ENCODE peak calls at places on chromosomes 11 and 22, in seven cellular contexts. T is endodermal cell, Y is Right ventricle myocardium inferior, U is T follicular helper cell, J is cardiac fibroblast, S is prostate gland, L is astrocyte of the spinal cord. I is an unnamed sample.

GRCh38 chr22:45493286-45493771 is 9.4 kb upstream of the FBLN1 start:
- DNase-seq in T (peak), Y (no peak), U (no peak), J (peak), S (no peak), L (peak), I (peak)

GRCh38 chr11:130431337-130431773 is 2.9 kb upstream of the ADAMTS8 start:
- DNase-seq in T (peak), Y (peak), U (peak), J (peak), S (peak), L (peak), I (peak)

GRCh38 chr11:128905345-128906184 is 14.4 kb downstream of the KCNJ5 start:
- DNase-seq in T (peak), Y (no peak), U (peak), J (peak), S (peak), L (peak), I (peak)

GRCh38 chr22:32564170-32565001 is 89.8 kb downstream of the FBXO7 start:
- DNase-seq in T (no peak), Y (no peak), U (no peak), J (peak), S (no peak), L (peak), I (peak)

GRCh38 chr11:47391711-47392432 is 13.5 kb upstream of the SPI1 start:
- DNase-seq in T (no peak), Y (no peak), U (no peak), J (no peak), S (no peak), L (no peak), I (no peak)

GRCh38 chr22:29071261-29072045 is 1.4 kb upstream of the KREMEN1 start:
- DNase-seq in T (peak), Y (peak), U (no peak), J (peak), S (peak), L (peak), I (peak)

GRCh38 chr11:86418929-86419328 is 44.2 kb downstream of the CCDC81 start:
- DNase-seq in T (no peak), Y (no peak), U (no peak), J (peak), S (no peak), L (peak), I (no peak)

GRCh38 chr11:111308140-111308539 is 9.8 kb downstream of the POU2AF3 start:
- DNase-seq in T (no peak), Y (no peak), U (no peak), J (no peak), S (no peak), L (no peak), I (no peak)

GRCh38 chr11:112837162-112837826 is 123.9 kb upstream of the NCAM1 start:
- DNase-seq in T (peak), Y (no peak), U (no peak), J (no peak), S (no peak), L (no peak), I (no peak)

GRCh38 chr11:120578591-120579154 is 67.1 kb downstream of the GRIK4 start:
- DNase-seq in T (peak), Y (no peak), U (no peak), J (no peak), S (no peak), L (no peak), I (no peak)

GRCh38 chr22:35883028-35883620 is 145.5 kb downstream of the RBFOX2 start:
- DNase-seq in T (no peak), Y (no peak), U (no peak), J (peak), S (no peak), L (peak), I (peak)

GRCh38 chr11:11416502-11416901 is 63.5 kb upstream of the CSNK2A3 start:
- DNase-seq in T (no peak), Y (no peak), U (no peak), J (peak), S (no peak), L (peak), I (peak)

GRCh38 chr22:44685384-44686056 is 16.5 kb upstream of the PRR5 start:
- DNase-seq in T (peak), Y (no peak), U (peak), J (peak), S (peak), L (no peak), I (peak)

GRCh38 chr11:86938900-86939880 is 16.0 kb downstream of the FZD4 start:
- DNase-seq in T (no peak), Y (no peak), U (no peak), J (peak), S (peak), L (peak), I (peak)

GRCh38 chr11:130802567-130802966 is 113.7 kb downstream of the SNX19 start:
- DNase-seq in T (no peak), Y (no peak), U (no peak), J (no peak), S (no peak), L (no peak), I (no peak)